ENCODE peak calls at places on chromosome 14, in eight cellular contexts. K, Y, H, P, M, U, X and I are unnamed samples.
A peak's percentile ranks its signal among the peaks of the same experiment; 100 is the strongest.

GRCh38 chr14:92728781-92729364 is 19.6 kb downstream of the LGMN start:
- DNase-seq in K (no peak), Y (no peak), H (peak; percentile 88), P (no peak), M (no peak), U (no peak), X (no peak), I (no peak)

GRCh38 chr14:92783813-92784431 is 10.2 kb upstream of the GOLGA5 start:
- DNase-seq in K (peak; percentile 29), Y (peak; percentile 69), H (no peak), P (no peak), M (peak; percentile 56), U (no peak), X (peak; percentile 34), I (no peak)

GRCh38 chr14:68486809-68487208 is 306.1 kb downstream of the ZFP36L1 start:
- DNase-seq in K (no peak), Y (no peak), H (no peak), P (no peak), M (no peak), U (no peak), X (no peak), I (no peak)

GRCh38 chr14:34331728-34332623 is 130.1 kb downstream of the SPTSSA start:
- DNase-seq in K (peak; percentile 86), Y (peak; percentile 36), H (peak; percentile 76), P (peak; percentile 66), M (peak; percentile 95), U (peak; percentile 20), X (peak; percentile 40), I (peak; percentile 21)

GRCh38 chr14:76386922-76387782 is 11.2 kb downstream of the ESRRB start:
- DNase-seq in K (peak; percentile 62), Y (peak; percentile 86), H (peak; percentile 68), P (peak; percentile 70), M (peak; percentile 57), U (peak; percentile 2), X (peak; percentile 19), I (peak; percentile 21)

GRCh38 chr14:76917158-76917596 is 91.0 kb downstream of the LRRC74A start:
- DNase-seq in K (peak; percentile 70), Y (peak; percentile 89), H (peak; percentile 63), P (peak; percentile 66), M (peak; percentile 80), U (no peak), X (peak; percentile 52), I (no peak)

GRCh38 chr14:77421241-77421640 is 2.1 kb downstream of the NOXRED1 start:
- DNase-seq in K (no peak), Y (no peak), H (no peak), P (no peak), M (no peak), U (no peak), X (no peak), I (no peak)

GRCh38 chr14:56579345-56580316 is at the start of gene TMEM260:
- DNase-seq in K (peak; percentile 91), Y (peak; percentile 84), H (peak; percentile 85), P (peak; percentile 92), M (peak; percentile 81), U (peak; percentile 81), X (peak; percentile 79), I (peak; percentile 78)

GRCh38 chr14:23398348-23398747 is 9.7 kb downstream of the MYH6 start:
- DNase-seq in K (no peak), Y (no peak), H (no peak), P (no peak), M (no peak), U (no peak), X (no peak), I (no peak)

GRCh38 chr14:55114720-55115119 is 14.3 kb upstream of the LGALS3 start:
- DNase-seq in K (no peak), Y (no peak), H (no peak), P (no peak), M (peak; percentile 60), U (no peak), X (no peak), I (no peak)

GRCh38 chr14:60093088-60093487 is 1.4 kb downstream of the PCNX4 start:
- DNase-seq in K (no peak), Y (no peak), H (no peak), P (no peak), M (no peak), U (no peak), X (no peak), I (no peak)

GRCh38 chr14:40204441-40205175 is 772.4 kb upstream of the FBXO33 start:
- DNase-seq in K (no peak), Y (no peak), H (no peak), P (no peak), M (peak; percentile 17), U (no peak), X (no peak), I (no peak)

GRCh38 chr14:75769047-75769685 is 108.1 kb downstream of the TTLL5 start:
- DNase-seq in K (no peak), Y (no peak), H (no peak), P (no peak), M (no peak), U (no peak), X (no peak), I (no peak)

GRCh38 chr14:75487155-75487671 is 35.1 kb upstream of the BATF start:
- DNase-seq in K (no peak), Y (no peak), H (no peak), P (no peak), M (no peak), U (no peak), X (no peak), I (no peak)

GRCh38 chr14:93956514-93957332 is 19.6 kb downstream of the ASB2 start:
- DNase-seq in K (peak; percentile 50), Y (no peak), H (no peak), P (peak; percentile 67), M (no peak), U (no peak), X (no peak), I (no peak)

GRCh38 chr14:94941311-94941710 is 171.4 kb upstream of the GSC start:
- DNase-seq in K (no peak), Y (no peak), H (no peak), P (no peak), M (no peak), U (no peak), X (no peak), I (no peak)

GRCh38 chr14:99790201-99790977 is 2.8 kb upstream of the EML1 start:
- DNase-seq in K (no peak), Y (no peak), H (peak; percentile 19), P (no peak), M (no peak), U (no peak), X (no peak), I (no peak)
- H3K27ac ChIP-seq in K (peak overlapping the region; percentile 86), Y (no peak overlapping the region), H (no peak overlapping the region), P (no peak overlapping the region), M (no peak overlapping the region), U (no peak overlapping the region), X (no peak overlapping the region), I (no peak overlapping the region)

DNA sequence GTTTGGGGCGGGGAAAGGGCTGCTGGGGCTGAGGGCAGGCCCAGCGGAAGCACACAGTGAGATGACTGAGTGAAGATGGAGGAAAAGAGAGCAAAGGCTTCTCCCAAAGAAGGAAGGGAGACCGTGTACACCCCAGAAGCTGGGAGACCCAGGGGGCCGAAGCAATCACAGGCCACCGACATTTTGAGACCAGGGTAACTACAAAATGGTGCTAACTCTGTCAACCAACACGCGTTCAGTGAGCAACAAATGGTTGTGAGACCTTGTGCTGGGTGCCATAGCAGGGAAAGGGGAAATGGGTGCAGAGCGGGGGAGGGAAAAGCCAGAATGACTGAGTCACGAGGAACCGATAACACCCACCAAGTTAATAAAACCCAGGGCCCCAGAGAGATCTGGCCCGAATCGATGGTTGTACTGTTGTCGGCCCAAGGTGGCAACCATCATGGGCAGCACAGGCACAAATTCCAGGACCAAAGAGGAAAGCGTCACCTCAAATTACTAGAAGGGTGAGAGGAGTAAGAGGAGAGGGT is 50.3 kb downstream of the CDC42BPB start:
- DNase-seq in K (no peak), Y (no peak), H (no peak), P (no peak), M (no peak), U (no peak), X (no peak), I (no peak)
- H3K27ac ChIP-seq in K (no peak overlapping the region), Y (no peak overlapping the region), H (no peak overlapping the region), P (no peak overlapping the region), M (no peak overlapping the region), U (no peak overlapping the region), X (no peak overlapping the region), I (peak overlapping the region; percentile 93)

DNA sequence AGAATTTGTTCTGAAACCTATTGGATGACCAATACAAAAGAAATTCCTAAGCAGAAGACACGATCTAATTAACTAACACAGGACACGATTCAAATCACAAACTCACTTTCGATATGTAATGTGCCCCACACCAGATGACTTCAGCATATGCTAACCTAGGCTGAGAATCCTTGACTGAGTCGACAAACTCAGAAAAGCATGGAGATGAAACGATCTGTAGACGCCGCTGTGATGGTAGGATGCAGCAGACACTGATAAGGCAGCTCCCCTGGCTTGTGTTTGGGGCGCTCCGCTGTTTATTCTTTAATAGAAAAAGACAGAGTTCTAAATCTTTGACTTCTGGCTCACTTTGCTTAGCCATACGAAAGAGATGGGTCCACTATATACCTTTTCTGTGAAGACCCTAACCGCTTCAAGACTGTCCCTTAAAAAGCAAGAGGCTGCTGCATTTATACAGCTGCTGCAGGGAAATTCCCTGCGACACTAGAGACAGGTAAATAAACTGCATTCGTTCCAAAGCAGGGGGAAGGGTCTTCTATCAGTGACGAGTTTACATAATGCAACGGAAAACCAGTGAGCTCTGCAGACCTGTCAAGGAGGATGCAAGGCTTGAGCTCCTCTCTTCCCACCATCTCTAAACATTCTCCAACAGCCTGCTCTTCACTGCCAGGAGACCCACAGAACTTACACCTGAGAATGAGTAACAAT is 926 bp downstream of the CHD8 start:
- DNase-seq in K (no peak), Y (no peak), H (no peak), P (no peak), M (peak; percentile 33), U (no peak), X (no peak), I (no peak)
- H3K27ac ChIP-seq in K (peak overlapping the region; percentile 95), Y (peak overlapping the region; percentile 94), H (peak overlapping the region; percentile 91), P (peak overlapping the region; percentile 97), M (peak overlapping the region; percentile 96), U (peak overlapping the region; percentile 91), X (peak overlapping the region; percentile 87), I (no peak overlapping the region)

DNA sequence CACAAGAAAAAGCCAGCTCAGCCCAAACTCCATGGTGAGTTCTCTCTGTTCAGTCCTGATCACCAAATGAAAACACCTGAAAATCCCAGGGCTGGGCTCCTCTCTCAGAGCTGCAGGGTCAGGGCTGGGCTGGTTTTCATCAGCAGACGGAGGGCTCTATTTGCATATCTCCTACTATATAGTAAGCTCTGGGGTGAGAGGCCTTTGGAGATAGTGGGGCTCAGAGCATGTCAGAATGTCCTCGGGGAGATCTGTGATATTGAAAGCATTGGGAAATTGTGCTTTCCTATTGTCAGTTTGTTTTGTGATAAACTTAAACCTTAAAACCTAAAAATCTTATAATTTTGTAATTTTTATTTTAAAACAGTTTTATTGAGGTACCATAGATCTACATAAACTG is 742.6 kb downstream of the TMEM121 start:
- DNase-seq in K (no peak), Y (no peak), H (no peak), P (no peak), M (no peak), U (no peak), X (no peak), I (no peak)
- H3K27ac ChIP-seq in K (no peak overlapping the region), Y (no peak overlapping the region), H (no peak overlapping the region), P (no peak overlapping the region), M (no peak overlapping the region), U (no peak overlapping the region), X (no peak overlapping the region), I (no peak overlapping the region)

DNA sequence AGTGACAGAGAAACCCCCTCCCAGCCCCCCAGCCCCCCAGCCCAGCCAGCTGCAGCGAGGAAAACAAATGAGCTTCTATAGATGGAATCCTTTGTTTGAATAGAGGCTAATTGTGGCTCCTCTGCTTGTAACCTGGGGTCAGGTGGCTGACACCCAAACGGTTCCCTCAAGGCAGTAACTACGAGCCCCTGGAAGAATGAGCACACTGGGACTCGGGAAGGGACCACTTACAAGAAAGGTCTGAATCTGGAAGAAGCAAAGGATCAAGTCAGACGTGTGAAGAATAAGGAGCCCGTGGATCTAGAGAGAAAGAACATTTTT is 108.7 kb upstream of the FUT8 start:
- DNase-seq in K (no peak), Y (no peak), H (no peak), P (no peak), M (no peak), U (no peak), X (no peak), I (no peak)
- H3K27ac ChIP-seq in K (no peak overlapping the region), Y (no peak overlapping the region), H (no peak overlapping the region), P (no peak overlapping the region), M (no peak overlapping the region), U (no peak overlapping the region), X (no peak overlapping the region), I (no peak overlapping the region)